ENCODE peak calls at places on chromosomes 12 and 14, in nine cellular contexts. U is H1, Y is fibroblast of lung, C is DND-41, A is H9, X is astrocyte, H is mesendoderm, M is mesenchymal stem cell, P is endothelial cell of umbilical vein. S is an unnamed sample.
A peak's percentile ranks its signal among the peaks of the same experiment; 100 is the strongest.

GRCh38 chr14:99821519-99822165 is 28.4 kb downstream of the EML1 start:
- DNase-seq in U (no peak), P (no peak), A (peak; percentile 18), Y (peak; percentile 96), X (peak; percentile 95), H (no peak), C (peak; percentile 29), M (peak; percentile 81), S (peak; percentile 80)

GRCh38 chr12:24111101-24111500 is 161.6 kb upstream of the SOX5 start:
- DNase-seq in X (peak; percentile 64), C (no peak), A (no peak), P (no peak), H (no peak), U (no peak), Y (peak; percentile 75), M (peak; percentile 13), S (peak; percentile 11)

GRCh38 chr14:56491299-56492285 is 88.0 kb upstream of the TMEM260 start:
- DNase-seq in C (peak; percentile 58), Y (peak; percentile 43), H (peak; percentile 97), P (peak; percentile 68), U (peak; percentile 71), M (peak; percentile 75), A (peak; percentile 86), X (peak; percentile 34), S (peak; percentile 42)

GRCh38 chr12:93061414-93062099 is 132.5 kb upstream of the EEA1 start:
- DNase-seq in X (no peak), P (peak; percentile 29), H (peak; percentile 77), U (no peak), Y (no peak), A (no peak), C (no peak), M (no peak), S (no peak)

GRCh38 chr14:90419200-90419599 is 22.4 kb downstream of the CALM1 start:
- DNase-seq in U (no peak), M (peak; percentile 85), H (no peak), Y (peak; percentile 97), X (peak; percentile 97), P (peak; percentile 100), A (no peak), C (no peak), S (peak; percentile 98)

GRCh38 chr14:60349663-60350365 is 100.8 kb downstream of the PPM1A start:
- DNase-seq in P (peak; percentile 51), A (peak; percentile 41), M (peak; percentile 47), C (peak; percentile 20), H (peak; percentile 63), Y (peak; percentile 34), U (no peak), X (peak; percentile 19), S (peak; percentile 25)

GRCh38 chr14:57692671-57693070 is 173.2 kb downstream of the SLC35F4 start:
- DNase-seq in U (no peak), A (no peak), P (peak; percentile 68), X (peak; percentile 40), C (no peak), Y (peak; percentile 54), M (peak; percentile 21), H (peak; percentile 61), S (peak; percentile 41)

GRCh38 chr14:104638190-104638589 is 33.6 kb upstream of the TMEM179 start:
- DNase-seq in X (no peak), M (no peak), U (no peak), A (no peak), C (no peak), Y (no peak), H (no peak), P (no peak), S (no peak)

GRCh38 chr12:26845984-26846383 is 13.0 kb upstream of the ITPR2 start:
- DNase-seq in U (no peak), C (peak; percentile 55), M (peak; percentile 90), X (peak; percentile 97), P (peak; percentile 82), A (no peak), Y (peak; percentile 98), H (peak; percentile 30), S (no peak)

GRCh38 chr14:103686831-103687485 is 28.3 kb downstream of the XRCC3 start:
- DNase-seq in X (peak; percentile 45), Y (peak; percentile 57), P (no peak), C (no peak), H (no peak), U (no peak), M (peak; percentile 32), A (no peak), S (no peak)

GRCh38 chr14:105885561-105886320 is 359.4 kb downstream of the TMEM121 start:
- DNase-seq in Y (no peak), H (no peak), P (no peak), M (no peak), X (no peak), C (no peak), A (no peak), U (no peak), S (no peak)

GRCh38 chr12:83573676-83574075 is 887.0 kb downstream of the TMTC2 start:
- DNase-seq in C (no peak), P (no peak), U (no peak), X (peak; percentile 22), M (peak; percentile 1), Y (peak; percentile 35), A (no peak), H (peak; percentile 1), S (peak; percentile 85)

GRCh38 chr14:32077081-32078029 is at the start of gene ARHGAP5:
- DNase-seq in C (peak; percentile 59), P (peak; percentile 63), H (peak; percentile 84), X (peak; percentile 12), Y (peak; percentile 27), A (peak; percentile 59), M (peak; percentile 59), U (no peak), S (no peak)

GRCh38 chr12:47964102-47964723 is 817 bp downstream of the TMEM106C start:
- DNase-seq in X (no peak), A (peak; percentile 62), Y (no peak), C (peak; percentile 43), P (peak; percentile 26), M (no peak), H (peak; percentile 65), U (no peak), S (peak; percentile 23)

DNA sequence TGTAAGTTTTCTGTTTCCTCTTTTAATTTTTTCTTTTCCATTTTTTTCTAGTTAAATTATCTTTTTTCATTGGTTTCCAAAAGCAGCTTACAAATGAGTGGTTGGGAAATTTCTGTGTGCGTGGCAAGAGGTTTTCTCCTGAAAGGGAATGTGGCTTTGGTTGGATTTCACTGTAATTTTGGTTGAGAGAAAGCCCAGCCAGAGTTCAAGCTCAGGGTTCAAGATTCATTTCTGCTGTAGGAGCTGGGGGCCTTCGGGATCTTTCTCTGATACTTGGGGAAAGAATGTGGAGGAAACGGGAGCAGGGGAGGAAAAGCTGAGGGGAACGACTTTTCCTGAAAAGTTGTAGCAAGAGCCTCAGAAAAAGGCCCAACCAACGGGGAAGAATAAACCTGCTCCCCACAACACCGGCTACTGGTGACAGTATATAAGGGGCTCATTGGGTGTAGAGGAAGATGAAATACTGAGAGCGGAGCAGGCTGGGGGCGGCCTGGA is 1.8 kb downstream of the HOXC10 start:
- DNase-seq in Y (no peak), A (no peak), X (no peak), M (no peak), P (no peak), C (no peak), H (no peak), U (no peak), S (no peak)
- H3K4me1 ChIP-seq in Y (no peaks in the 10 kb centered on the region), A (no peaks in the 10 kb centered on the region), X (no peaks in the 10 kb centered on the region), M (peaks cover 33% of the 10 kb centered on the region), P (no peaks in the 10 kb centered on the region), C (peaks cover 13% of the 10 kb centered on the region), H (no peaks in the 10 kb centered on the region), U (no peaks in the 10 kb centered on the region), S (peaks cover 36% of the 10 kb centered on the region)

GRCh38 chr14:97757491-97757890 is 960.3 kb downstream of the VRK1 start:
- DNase-seq in X (no peak), C (no peak), Y (no peak), A (peak; percentile 36), U (no peak), P (no peak), M (no peak), H (peak; percentile 23), S (no peak)

GRCh38 chr14:97762386-97762785 is 965.2 kb downstream of the VRK1 start:
- DNase-seq in U (no peak), H (peak; percentile 4), P (no peak), M (no peak), Y (no peak), A (no peak), C (peak; percentile 64), X (no peak), S (no peak)

DNA sequence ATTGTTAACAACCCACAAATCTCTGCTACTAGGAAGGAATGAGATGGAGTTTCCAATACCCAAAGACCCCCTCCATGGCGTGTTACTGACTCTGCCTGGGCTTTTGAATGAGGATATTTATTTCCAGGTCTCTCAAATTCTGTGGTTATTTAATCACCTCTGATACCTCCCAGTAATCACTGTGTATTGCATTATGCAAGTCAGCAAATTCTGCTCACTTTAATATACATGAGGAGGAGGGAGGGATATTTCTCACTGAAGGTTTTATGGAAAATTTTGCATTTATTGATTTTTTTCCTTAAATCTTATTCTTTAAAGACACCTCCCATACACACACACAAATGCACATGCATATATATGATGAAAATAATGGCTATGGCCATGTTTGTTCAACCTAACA is 962.9 kb downstream of the VRK1 start:
- DNase-seq in C (no peak), X (no peak), Y (no peak), H (no peak), A (no peak), P (no peak), U (no peak), M (no peak), S (no peak)
- H3K4me2 ChIP-seq in C (no peak overlapping the region), X (no peak overlapping the region), Y (no peak overlapping the region), H (no peak overlapping the region), A (no peak overlapping the region), P (no peak overlapping the region), U (no peak overlapping the region), M (no peak overlapping the region), S (no peak overlapping the region)

GRCh38 chr12:46556105-46556559 is 183.6 kb upstream of the SLC38A2 start:
- DNase-seq in H (no peak), M (peak; percentile 97), U (no peak), X (peak; percentile 99), Y (peak; percentile 98), C (no peak), P (peak; percentile 58), A (no peak), S (peak; percentile 89)
- H3K9ac ChIP-seq in H (no peak overlapping the region), M (peak overlapping the region; percentile 74), U (no peak overlapping the region), X (peak overlapping the region; percentile 83), Y (peak overlapping the region; percentile 40), C (no peak overlapping the region), P (no peak overlapping the region), A (no peak overlapping the region), S (peak overlapping the region; percentile 30)

GRCh38 chr12:111426341-111427185 is 20.8 kb downstream of the SH2B3 start:
- DNase-seq in A (no peak), P (peak; percentile 67), M (peak; percentile 67), H (no peak), C (no peak), U (no peak), Y (peak; percentile 47), X (no peak), S (no peak)

GRCh38 chr12:111425655-111426054 is 19.9 kb downstream of the SH2B3 start:
- DNase-seq in U (no peak), Y (no peak), M (no peak), A (no peak), X (no peak), H (no peak), C (no peak), P (no peak), S (no peak)

GRCh38 chr12:111428728-111429175 is 23.0 kb downstream of the SH2B3 start:
- DNase-seq in X (no peak), C (peak; percentile 44), H (no peak), P (peak; percentile 73), U (no peak), A (no peak), Y (no peak), M (no peak), S (no peak)

GRCh38 chr12:111428081-111428727 is 22.5 kb downstream of the SH2B3 start:
- DNase-seq in Y (no peak), C (no peak), A (no peak), M (no peak), X (no peak), P (no peak), H (no peak), U (no peak), S (no peak)

GRCh38 chr12:111427417-111428074 is 21.8 kb downstream of the SH2B3 start:
- DNase-seq in P (no peak), Y (no peak), C (no peak), M (no peak), A (no peak), X (no peak), U (no peak), H (no peak), S (no peak)
- H3K4me1 ChIP-seq in P (peaks cover 74% of the 10 kb centered on the region), Y (peaks cover 22% of the 10 kb centered on the region), C (no peaks in the 10 kb centered on the region), M (peaks cover 62% of the 10 kb centered on the region), A (peaks cover 2% of the 10 kb centered on the region), X (peaks cover 47% of the 10 kb centered on the region), U (peaks cover 4% of the 10 kb centered on the region), H (no peaks in the 10 kb centered on the region), S (peaks cover 20% of the 10 kb centered on the region)